ENCODE peak calls at places on chromosomes 5 and 9, in eight cellular contexts. Y is psoas muscle, O is GM06990, N is endothelial cell, E is neural progenitor cell, K is PC-9, R is neural crest cell, X is OCI-LY7. F is an unnamed sample.

GRCh38 chr9:114288233-114289051 is 34.5 kb upstream of the ORM1 start:
- DNase-seq in Y (peak; percentile 25), O (no peak), N (no peak), E (peak; percentile 64), K (peak; percentile 32), R (no peak), X (no peak), F (no peak)

GRCh38 chr9:35203531-35203930 is 41.7 kb downstream of the UNC13B start:
- DNase-seq in Y (no peak), O (no peak), N (no peak), E (no peak), K (no peak), R (no peak), X (peak; percentile 5), F (no peak)

GRCh38 chr9:126157409-126157808 is 169.2 kb upstream of the MVB12B start:
- DNase-seq in Y (no peak), O (no peak), N (no peak), E (no peak), K (no peak), R (no peak), X (no peak), F (peak; percentile 2)

GRCh38 chr9:109068764-109069163 is 51.0 kb downstream of the TMEM245 start:
- DNase-seq in Y (no peak), O (no peak), N (no peak), E (no peak), K (no peak), R (no peak), X (no peak), F (no peak)

GRCh38 chr5:40631236-40631635 is 48.5 kb upstream of the PTGER4 start:
- DNase-seq in Y (no peak), O (no peak), N (no peak), E (no peak), K (no peak), R (no peak), X (no peak), F (no peak)

GRCh38 chr9:114011313-114011712 is 66.8 kb downstream of the AMBP start:
- DNase-seq in Y (no peak), O (no peak), N (peak; percentile 1), E (no peak), K (no peak), R (no peak), X (no peak), F (no peak)

GRCh38 chr5:2756764-2757163 is 5.3 kb upstream of the IRX2 start:
- DNase-seq in Y (no peak), O (no peak), N (no peak), E (no peak), K (no peak), R (no peak), X (no peak), F (no peak)

GRCh38 chr9:92655366-92655765 is 14.6 kb downstream of the IPPK start:
- DNase-seq in Y (no peak), O (no peak), N (no peak), E (no peak), K (no peak), R (no peak), X (no peak), F (no peak)

GRCh38 chr5:180832638-180833068 is 28.4 kb downstream of the ZFP62 start:
- DNase-seq in Y (no peak), O (peak; percentile 48), N (no peak), E (no peak), K (no peak), R (no peak), X (peak; percentile 80), F (peak; percentile 55)

GRCh38 chr5:159819671-159820411 is 96.4 kb upstream of the ADRA1B start:
- DNase-seq in Y (peak; percentile 83), O (peak; percentile 1), N (no peak), E (no peak), K (peak; percentile 38), R (no peak), X (no peak), F (no peak)

GRCh38 chr5:168782172-168782571 is 203.0 kb upstream of the PANK3 start:
- DNase-seq in Y (no peak), O (no peak), N (no peak), E (no peak), K (no peak), R (no peak), X (no peak), F (no peak)

GRCh38 chr9:89808076-89808701 is 203.4 kb downstream of the GADD45G start:
- DNase-seq in Y (no peak), O (no peak), N (no peak), E (no peak), K (no peak), R (no peak), X (no peak), F (no peak)

GRCh38 chr5:11390369-11390768 is 513.9 kb downstream of the CTNND2 start:
- DNase-seq in Y (no peak), O (no peak), N (no peak), E (no peak), K (no peak), R (no peak), X (no peak), F (no peak)

GRCh38 chr9:89278997-89279739 is 31.8 kb upstream of the CKS2 start:
- DNase-seq in Y (no peak), O (no peak), N (peak; percentile 41), E (peak; percentile 66), K (no peak), R (peak; percentile 31), X (peak; percentile 65), F (peak; percentile 55)

GRCh38 chr5:10684303-10685086 is 76.5 kb downstream of the DAP start:
- DNase-seq in Y (no peak), O (peak; percentile 72), N (no peak), E (no peak), K (no peak), R (no peak), X (no peak), F (peak; percentile 56)

GRCh38 chr9:135410421-135410820 is 69.2 kb upstream of the PPP1R26 start:
- DNase-seq in Y (no peak), O (no peak), N (no peak), E (no peak), K (no peak), R (no peak), X (no peak), F (no peak)

GRCh38 chr5:80654054-80654390 is 430 bp upstream of the MSH3 start:
- DNase-seq in Y (peak; percentile 53), O (peak; percentile 76), N (peak; percentile 9), E (peak; percentile 35), K (no peak), R (no peak), X (peak; percentile 64), F (peak; percentile 23)

GRCh38 chr5:80659111-80659510 is 4.3 kb upstream of the DHFR start:
- DNase-seq in Y (no peak), O (no peak), N (no peak), E (no peak), K (no peak), R (no peak), X (no peak), F (no peak)

GRCh38 chr5:80655231-80655784 is 525 bp upstream of the DHFR start:
- DNase-seq in Y (no peak), O (no peak), N (no peak), E (no peak), K (no peak), R (no peak), X (peak; percentile 45), F (no peak)

GRCh38 chr5:80654391-80655230 is at the start of the genes DHFR and MSH3:
- DNase-seq in Y (peak; percentile 93), O (peak; percentile 96), N (peak; percentile 81), E (peak; percentile 95), K (peak; percentile 80), R (peak; percentile 84), X (peak; percentile 97), F (peak; percentile 94)

DNA sequence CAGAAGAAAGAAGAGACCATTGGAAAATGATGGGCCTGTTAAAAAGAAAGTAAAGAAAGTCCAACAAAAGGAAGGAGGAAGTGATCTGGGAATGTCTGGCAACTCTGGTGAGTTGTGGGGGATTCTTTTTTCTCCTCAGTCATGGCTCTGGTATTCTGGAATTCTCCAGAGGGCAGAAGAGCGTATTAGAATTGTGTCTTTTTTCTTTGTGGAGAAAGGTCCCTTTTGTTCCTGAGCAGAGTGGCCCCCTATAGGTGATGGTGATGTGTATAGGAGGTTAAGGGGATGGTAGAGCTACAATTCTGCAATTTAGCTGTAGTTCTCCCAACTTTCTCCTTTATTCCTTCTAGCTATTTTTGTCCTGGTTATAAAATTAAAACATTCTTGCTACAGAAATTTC is 1.6 kb upstream of the DHFR start:
- DNase-seq in Y (no peak), O (no peak), N (no peak), E (no peak), K (no peak), R (no peak), X (peak; percentile 36), F (no peak)
- TF ChIP-seq CTCF in Y (no peak), O (peak; percentile 50), N (peak; percentile 26), E (peak; percentile 36), K (peak; percentile 25), R (peak; percentile 33), X (peak; percentile 79), F (peak; percentile 19)

DNA sequence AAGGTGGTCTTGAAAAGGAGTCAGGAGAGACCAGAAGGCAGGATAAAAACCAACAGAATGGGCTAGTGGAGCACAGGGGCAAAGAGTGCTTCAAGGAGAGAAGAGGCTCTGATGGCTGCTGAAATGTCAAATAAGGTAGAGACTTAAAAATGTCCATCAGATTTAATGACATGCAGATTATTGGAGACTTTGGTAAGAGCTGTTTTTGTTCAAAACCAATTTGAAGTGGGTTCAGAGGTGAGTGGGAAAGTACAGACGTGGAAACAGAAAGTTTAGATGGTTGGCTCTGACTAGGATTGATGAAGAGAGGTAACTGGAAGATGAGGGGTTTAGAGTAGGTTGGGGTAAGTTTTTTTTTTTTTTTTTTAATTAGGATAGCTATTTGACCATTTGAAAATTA is 14.1 kb downstream of the SLC25A46 start:
- DNase-seq in Y (no peak), O (no peak), N (no peak), E (no peak), K (no peak), R (no peak), X (no peak), F (no peak)
- TF ChIP-seq CTCF in Y (no peak), O (no peak), N (no peak), E (no peak), K (no peak), R (no peak), X (no peak), F (no peak)

DNA sequence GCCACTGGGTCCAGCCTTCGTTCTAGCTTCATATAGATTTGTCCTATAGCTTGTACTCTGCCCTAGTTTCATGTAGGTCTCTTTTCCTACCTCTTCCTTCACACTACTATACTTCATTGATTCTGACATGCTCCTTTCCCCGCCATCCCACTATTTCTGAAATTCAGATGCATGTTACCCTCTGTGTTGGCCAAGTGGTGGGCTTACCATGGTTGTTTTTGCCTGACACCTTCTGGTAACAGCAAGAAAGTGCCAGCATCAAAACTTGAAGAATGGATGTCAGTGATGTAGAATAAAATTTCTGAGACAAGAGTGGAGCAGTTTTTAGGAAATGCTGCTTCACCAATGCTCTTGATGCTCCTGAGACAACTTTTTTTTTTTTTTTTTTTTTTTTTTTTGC is 19.5 kb upstream of the SERINC5 start:
- DNase-seq in Y (no peak), O (no peak), N (peak; percentile 18), E (peak; percentile 57), K (no peak), R (no peak), X (peak; percentile 70), F (no peak)
- TF ChIP-seq CTCF in Y (peak; percentile 36), O (peak; percentile 32), N (peak; percentile 10), E (peak; percentile 67), K (peak; percentile 50), R (peak; percentile 56), X (peak; percentile 92), F (peak; percentile 39)

DNA sequence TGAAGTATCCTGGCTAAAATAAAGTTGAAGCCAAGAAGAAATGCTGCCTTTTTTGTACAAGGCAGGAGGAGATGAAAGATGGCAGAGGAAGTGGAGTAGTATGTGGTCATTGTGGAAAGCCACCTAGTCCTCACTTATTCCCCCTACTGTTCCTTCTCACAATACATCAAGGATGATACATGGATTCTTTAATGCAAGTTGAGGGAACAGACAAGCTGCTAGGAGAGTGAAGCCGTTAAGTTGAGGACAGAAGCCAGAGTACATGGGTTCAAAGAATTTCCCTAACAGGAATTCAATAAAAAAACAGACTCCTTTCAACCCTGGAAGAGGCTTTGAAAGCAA is 73.8 kb downstream of the MRPS27 start:
- DNase-seq in Y (no peak), O (no peak), N (no peak), E (no peak), K (no peak), R (no peak), X (peak; percentile 14), F (no peak)
- TF ChIP-seq CTCF in Y (no peak), O (no peak), N (no peak), E (no peak), K (no peak), R (no peak), X (peak; percentile 63), F (peak; percentile 37)

F was measured in GM10248.